ENCODE peak calls at places on chromosomes 12 and 14, in nine cellular contexts. X is MM.1S, S is uterus, G is cardiac muscle cell, P is Panc1, B is upper lobe of left lung, Q is left ventricle myocardium inferior, U is stomach, M is GM23338. V is an unnamed sample.

GRCh38 chr12:40825156-40825555 is 132.9 kb downstream of the CNTN1 start:
- DNase-seq in U (no peak), G (no peak), P (no peak), X (no peak), B (no peak), S (no peak), M (no peak), Q (no peak), V (no peak)

GRCh38 chr14:20624495-20625070 is 16.9 kb downstream of the OR6S1 start:
- DNase-seq in B (peak), X (no peak), M (peak), P (no peak), Q (peak), U (peak), G (peak), S (peak), V (peak)

GRCh38 chr14:93525691-93526451 is 95.1 kb downstream of the UNC79 start:
- DNase-seq in B (no peak), P (no peak), U (no peak), Q (no peak), M (peak), S (no peak), X (no peak), G (no peak), V (no peak)

GRCh38 chr12:6961278-6961694 is 9.2 kb downstream of the PHB2 start:
- DNase-seq in M (no peak), S (peak), B (peak), Q (peak), X (peak), U (peak), G (peak), P (no peak), V (peak)

GRCh38 chr12:131220007-131220685 is 266.4 kb downstream of the ADGRD1 start:
- DNase-seq in G (no peak), M (no peak), B (no peak), S (no peak), X (no peak), U (no peak), P (no peak), Q (no peak), V (no peak)

GRCh38 chr14:69346710-69347109 is 51.4 kb downstream of the ERH start:
- DNase-seq in S (no peak), G (peak), Q (peak), X (no peak), P (no peak), M (peak), B (no peak), U (peak), V (no peak)

GRCh38 chr12:100533326-100533725 is 40.2 kb upstream of the GAS2L3 start:
- DNase-seq in X (no peak), Q (no peak), S (no peak), P (no peak), G (no peak), M (no peak), U (no peak), B (no peak), V (no peak)

GRCh38 chr14:72590577-72590976 is 303.3 kb downstream of the DPF3 start:
- DNase-seq in S (no peak), X (no peak), U (no peak), B (no peak), G (no peak), M (no peak), Q (no peak), P (no peak), V (no peak)

GRCh38 chr14:61607570-61608244 is 87.6 kb upstream of the HIF1A start:
- DNase-seq in S (no peak), G (no peak), U (no peak), X (no peak), Q (no peak), P (no peak), M (peak), B (no peak), V (peak)

GRCh38 chr14:57420986-57421385 is 30.6 kb downstream of the NAA30 start:
- DNase-seq in G (no peak), S (no peak), M (no peak), B (no peak), X (no peak), U (no peak), Q (no peak), P (no peak), V (no peak)

GRCh38 chr12:69897744-69898143 is 72.7 kb downstream of the MYRFL start:
- DNase-seq in G (peak), X (peak), U (no peak), B (no peak), M (peak), Q (peak), P (no peak), S (no peak), V (no peak)

GRCh38 chr14:94375552-94376107 is 12.8 kb downstream of the SERPINA1 start:
- DNase-seq in P (no peak), B (no peak), S (no peak), U (no peak), G (no peak), Q (no peak), M (no peak), X (no peak), V (no peak)

GRCh38 chr14:89504602-89505320 is 87.7 kb upstream of the FOXN3 start:
- DNase-seq in S (no peak), M (no peak), U (no peak), G (peak), X (no peak), Q (no peak), P (no peak), B (peak), V (no peak)

GRCh38 chr14:99716850-99717681 is 33.0 kb downstream of the CYP46A1 start:
- DNase-seq in X (no peak), U (no peak), M (no peak), Q (no peak), G (no peak), B (no peak), S (no peak), P (no peak), V (no peak)

GRCh38 chr12:56221233-56221756 is 427 bp downstream of the RNF41 start:
- DNase-seq in P (no peak), Q (peak), U (peak), M (peak), B (peak), G (peak), S (peak), X (no peak), V (peak)

GRCh38 chr14:49946320-49947141 is 53.6 kb downstream of the ARF6 start:
- DNase-seq in G (peak), M (no peak), P (peak), U (peak), S (no peak), B (peak), X (no peak), Q (no peak), V (no peak)

GRCh38 chr14:80634106-80634758 is 307.3 kb downstream of the CEP128 start:
- DNase-seq in M (no peak), P (no peak), G (peak), Q (no peak), X (no peak), S (no peak), U (no peak), B (no peak), V (no peak)

DNA sequence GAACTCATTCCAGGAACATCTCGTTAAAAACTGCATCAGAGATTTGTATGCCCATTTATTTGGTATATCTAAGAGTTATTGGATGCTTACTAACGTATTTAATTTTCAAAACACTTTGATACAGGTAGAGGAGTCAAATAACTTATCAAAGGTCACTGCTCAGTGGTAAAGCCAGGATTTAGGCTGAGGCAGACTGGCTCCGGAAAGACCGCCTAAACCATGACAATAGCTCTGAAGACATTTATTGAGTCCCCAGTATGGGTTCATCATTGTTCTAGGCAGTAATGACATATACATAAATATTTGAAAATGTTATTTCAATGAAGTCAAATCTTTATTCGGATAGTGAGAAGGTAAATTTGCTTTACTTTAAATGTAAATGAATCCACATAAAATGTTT is 30.3 kb downstream of the WBP11 start:
- DNase-seq in B (no peak), G (no peak), P (no peak), Q (no peak), S (no peak), X (no peak), M (peak), U (no peak), V (no peak)
- H3K27ac ChIP-seq in B (no peak), G (no peak), P (peak), Q (no peak), S (no peak), X (peak), M (peak), U (no peak), V (no peak)

GRCh38 chr12:47079365-47079893 is at the start of gene PCED1B:
- DNase-seq in S (peak), B (peak), G (peak), X (peak), Q (peak), P (no peak), M (peak), U (peak), V (peak)

GRCh38 chr12:47079894-47080724 is at the start of gene AMIGO2:
- DNase-seq in M (peak), S (peak), Q (peak), G (peak), B (peak), P (no peak), U (peak), X (no peak), V (peak)

GRCh38 chr12:47078733-47079364 is 572 bp upstream of the PCED1B start:
- DNase-seq in B (peak), M (no peak), X (no peak), G (peak), Q (no peak), P (no peak), S (peak), U (no peak), V (peak)

GRCh38 chr12:47082283-47082962 is 2.7 kb upstream of the AMIGO2 start:
- DNase-seq in M (no peak), B (no peak), Q (no peak), S (no peak), P (no peak), G (no peak), X (no peak), U (no peak), V (no peak)

DNA sequence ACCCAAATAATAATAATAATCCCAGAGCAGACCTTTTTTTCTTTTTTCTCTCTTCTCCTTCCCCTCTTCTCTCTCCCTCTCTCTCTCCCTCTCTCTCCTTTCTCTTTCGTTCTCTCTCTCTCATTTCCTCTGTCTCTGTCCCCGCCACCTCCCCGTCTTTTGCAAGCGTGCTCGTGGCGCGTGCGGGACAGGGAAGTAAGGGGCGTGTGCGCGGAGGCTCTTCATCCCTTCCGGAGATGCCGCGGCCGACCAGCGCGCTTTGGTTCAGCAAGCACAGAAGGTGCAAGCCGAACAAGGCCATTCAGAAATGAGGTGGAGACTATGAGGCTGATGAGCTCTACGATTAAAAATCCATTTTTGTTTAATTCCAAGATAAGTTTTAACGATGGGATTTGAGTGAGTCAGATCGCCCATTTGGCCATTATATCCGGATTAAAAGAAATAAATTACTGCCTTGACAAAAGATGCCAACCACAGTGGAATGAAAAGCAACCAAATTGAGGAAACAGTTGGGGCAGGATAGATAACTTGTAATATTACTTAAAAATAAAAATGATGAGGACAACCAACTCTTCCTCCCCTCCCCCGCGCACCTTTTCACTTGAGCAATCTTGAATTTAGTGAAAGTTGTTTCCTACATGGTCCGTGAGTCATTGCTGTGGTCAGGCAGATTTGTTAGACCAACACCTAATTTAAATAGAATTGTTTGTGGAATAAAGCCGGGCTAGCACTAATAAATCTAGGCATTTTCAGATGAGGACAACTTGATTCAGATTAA is 1.2 kb upstream of the AMIGO2 start:
- DNase-seq in M (peak), S (peak), B (peak), U (peak), G (peak), P (no peak), X (no peak), Q (peak), V (peak)
- H3K27ac ChIP-seq in M (no peak), S (peak), B (peak), U (peak), G (no peak), P (peak), X (no peak), Q (peak), V (peak)

GRCh38 chr14:34362625-34363251 is 99.3 kb downstream of the SPTSSA start:
- DNase-seq in M (no peak), S (no peak), Q (no peak), U (no peak), G (no peak), X (no peak), B (no peak), P (no peak), V (no peak)

GRCh38 chr14:34364201-34364600 is 97.8 kb downstream of the SPTSSA start:
- DNase-seq in U (no peak), P (no peak), B (no peak), X (no peak), S (no peak), Q (no peak), M (no peak), G (no peak), V (no peak)

GRCh38 chr14:34361504-34362011 is 100.5 kb downstream of the SPTSSA start:
- DNase-seq in Q (no peak), P (no peak), X (no peak), M (no peak), U (no peak), G (peak), B (no peak), S (peak), V (no peak)

GRCh38 chr14:34365309-34365915 is 96.6 kb downstream of the SPTSSA start:
- DNase-seq in Q (no peak), P (no peak), B (no peak), M (peak), S (no peak), G (peak), U (no peak), X (no peak), V (no peak)

DNA sequence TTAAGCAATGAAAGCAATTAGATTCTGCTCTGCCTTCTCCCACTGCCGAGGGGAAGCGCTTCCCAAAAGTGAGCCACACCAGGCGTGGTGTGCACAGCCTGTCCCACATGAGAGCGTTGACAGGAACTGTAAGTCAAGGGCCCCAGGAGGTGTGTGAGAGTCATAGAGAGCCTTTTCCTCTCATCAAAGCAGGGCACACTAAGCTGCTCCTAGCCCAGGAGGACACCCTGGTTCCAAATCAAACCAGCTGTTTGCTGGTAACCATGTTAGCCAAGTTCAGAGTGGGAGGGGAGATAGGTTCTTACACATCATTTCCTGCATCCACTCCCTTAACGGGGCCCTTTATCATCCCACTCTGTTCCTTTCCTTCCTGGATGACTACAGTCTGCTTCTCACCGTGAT is 98.3 kb downstream of the SPTSSA start:
- DNase-seq in M (no peak), P (no peak), B (peak), G (peak), X (no peak), S (no peak), U (no peak), Q (no peak), V (no peak)
- H3K27ac ChIP-seq in M (no peak), P (no peak), B (peak), G (no peak), X (no peak), S (no peak), U (no peak), Q (peak), V (no peak)

GRCh38 chr12:49505672-49506071 is 33.2 kb upstream of the KCNH3 start:
- DNase-seq in B (no peak), Q (no peak), U (no peak), M (no peak), X (no peak), P (no peak), G (peak), S (no peak), V (no peak)

GRCh38 chr12:49511410-49511809 is 27.4 kb upstream of the KCNH3 start:
- DNase-seq in B (no peak), U (no peak), G (no peak), M (no peak), X (no peak), P (no peak), Q (no peak), S (no peak), V (no peak)

GRCh38 chr12:49502590-49502989 is 36.2 kb upstream of the KCNH3 start:
- DNase-seq in G (peak), P (no peak), X (no peak), U (no peak), Q (no peak), S (no peak), B (no peak), M (no peak), V (no peak)

GRCh38 chr12:49503674-49504180 is 35.1 kb upstream of the KCNH3 start:
- DNase-seq in S (no peak), P (no peak), U (peak), M (peak), B (no peak), G (peak), X (no peak), Q (no peak), V (no peak)

DNA sequence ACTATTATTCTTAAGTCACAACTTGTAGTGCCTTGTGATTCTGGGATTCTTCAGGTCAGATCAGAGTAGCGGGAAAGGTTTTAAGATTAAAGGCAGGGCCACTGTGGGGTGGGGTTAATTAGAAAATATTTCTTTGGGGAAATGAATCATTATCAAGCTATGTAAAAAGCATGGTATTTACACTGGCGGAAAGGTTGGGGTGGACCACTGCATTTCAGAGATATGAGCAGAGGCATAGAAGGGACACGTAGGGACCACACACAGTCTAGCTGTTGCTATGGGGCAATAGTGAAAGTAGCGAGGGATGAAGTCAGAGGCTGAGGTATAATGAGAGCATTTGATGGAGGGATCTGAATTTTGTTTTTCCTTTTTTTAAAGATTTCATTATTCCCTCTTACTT is 31.7 kb upstream of the KCNH3 start:
- DNase-seq in P (no peak), M (no peak), U (no peak), B (no peak), Q (no peak), G (peak), S (no peak), X (no peak), V (no peak)
- H3K27ac ChIP-seq in P (no peak), M (no peak), U (no peak), B (no peak), Q (no peak), G (no peak), S (no peak), X (no peak), V (no peak)

GRCh38 chr12:106138646-106139421 is at the start of gene NUAK1:
- DNase-seq in P (no peak), X (peak), S (peak), U (peak), Q (peak), B (peak), M (peak), G (peak), V (no peak)
- H3K27ac ChIP-seq in P (peak), X (peak), S (peak), U (peak), Q (peak), B (peak), M (peak), G (peak), V (no peak)

V was measured in CD8-positive, alpha-beta memory T cell.